ENCODE peak calls at places on chromosomes 2 and 18, in nine cellular contexts. D is bronchial epithelial cell, O is body of pancreas, C is fibroblast of mammary gland, Z is fibroblast of lung, B is upper lobe of left lung, W is AG09309, F is PC-3, T is uterus. N is an unnamed sample.

GRCh38 chr2:71889991-71890684 is 257.5 kb downstream of the CYP26B1 start:
- DNase-seq in W (peak), T (no peak), O (no peak), C (peak), D (peak), F (peak), Z (peak), B (no peak), N (peak)

GRCh38 chr2:46841621-46842020 is 74.0 kb downstream of the MCFD2 start:
- DNase-seq in F (no peak), O (no peak), B (no peak), W (no peak), D (no peak), C (no peak), T (no peak), Z (no peak), N (no peak)

GRCh38 chr18:40293311-40293710 is 1661.7 kb upstream of the PIK3C3 start:
- DNase-seq in F (peak), C (peak), W (no peak), B (no peak), O (no peak), Z (peak), T (no peak), D (peak), N (peak)

GRCh38 chr2:120641366-120641771 is 94.3 kb upstream of the GLI2 start:
- DNase-seq in T (no peak), B (no peak), O (no peak), W (no peak), C (no peak), F (no peak), D (no peak), Z (peak), N (peak)

GRCh38 chr2:72515696-72516095 is 310.1 kb downstream of the EXOC6B start:
- DNase-seq in C (peak), F (no peak), O (no peak), B (no peak), W (no peak), D (no peak), T (no peak), Z (no peak), N (no peak)

GRCh38 chr2:100008960-100009359 is 133.4 kb downstream of the AFF3 start:
- DNase-seq in C (peak), O (no peak), T (no peak), B (no peak), W (peak), F (no peak), D (peak), Z (peak), N (peak)

GRCh38 chr2:216023055-216023648 is 9.8 kb upstream of the MREG start:
- DNase-seq in F (peak), D (peak), O (peak), W (no peak), T (no peak), Z (peak), C (peak), B (no peak), N (peak)

GRCh38 chr2:30022444-30023071 is 101.2 kb upstream of the ALK start:
- DNase-seq in W (no peak), C (no peak), F (no peak), D (no peak), B (no peak), Z (no peak), O (no peak), T (no peak), N (no peak)

GRCh38 chr2:201947287-201947686 is 86.4 kb upstream of the FZD7 start:
- DNase-seq in Z (no peak), D (no peak), B (no peak), T (no peak), O (no peak), F (peak), W (no peak), C (no peak), N (no peak)

GRCh38 chr18:63253428-63254372 is 65.9 kb downstream of the BCL2 start:
- DNase-seq in F (no peak), B (no peak), Z (peak), D (peak), C (peak), O (no peak), W (peak), T (no peak), N (peak)

GRCh38 chr18:45565280-45565970 is 49.9 kb upstream of the SLC14A2 start:
- DNase-seq in C (no peak), T (no peak), O (no peak), F (no peak), W (no peak), D (peak), B (no peak), Z (no peak), N (no peak)

GRCh38 chr2:241508240-241508509 is 209 bp downstream of the STK25 start:
- DNase-seq in B (no peak), O (no peak), Z (no peak), T (no peak), D (no peak), F (no peak), C (no peak), W (no peak), N (no peak)

GRCh38 chr18:68676913-68677312 is 38.0 kb downstream of the TMX3 start:
- DNase-seq in O (no peak), T (no peak), Z (peak), B (no peak), C (peak), D (no peak), W (no peak), F (no peak), N (peak)

GRCh38 chr2:86274918-86275275 is 62.5 kb downstream of the REEP1 start:
- DNase-seq in D (no peak), Z (peak), W (no peak), T (no peak), C (peak), O (peak), B (no peak), F (no peak), N (no peak)

GRCh38 chr2:100625731-100626130 is 62.9 kb downstream of the PDCL3 start:
- DNase-seq in Z (no peak), D (no peak), W (no peak), F (no peak), O (no peak), C (peak), B (no peak), T (no peak), N (peak)

DNA sequence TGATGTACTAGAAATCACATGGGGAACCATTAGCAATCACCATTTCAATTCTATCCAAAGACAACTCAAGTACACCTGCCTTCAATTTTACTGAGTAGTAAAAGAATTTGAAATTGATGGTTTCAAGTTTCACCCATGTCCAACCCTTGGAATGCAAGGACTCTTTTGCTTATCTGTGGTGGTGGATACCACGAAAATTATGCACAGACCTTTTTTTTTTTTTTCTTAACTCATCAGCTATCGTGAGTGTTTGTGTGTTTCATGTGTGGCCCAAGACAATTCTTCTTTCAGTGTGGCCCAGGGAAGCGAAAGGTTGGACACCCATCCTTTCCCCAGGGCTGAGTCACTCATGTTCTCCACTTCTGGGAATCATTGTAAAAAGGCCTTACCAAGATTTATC is 23.1 kb downstream of the ID2 start:
- DNase-seq in T (no peak), D (no peak), W (no peak), O (no peak), F (no peak), C (no peak), Z (no peak), B (no peak), N (no peak)
- TF ChIP-seq CTCF in T (no peak), D (no peak), W (no peak), O (no peak), F (no peak), C (no peak), Z (no peak), B (no peak), N (no peak)

GRCh38 chr2:219243291-219243761 is 1.9 kb downstream of the GLB1L start:
- DNase-seq in D (no peak), Z (peak), T (no peak), W (no peak), C (peak), F (no peak), B (peak), O (no peak), N (peak)
- H3K4me3 ChIP-seq in D (no peak), Z (no peak), T (no peak), W (no peak), C (peak), F (no peak), B (no peak), O (no peak), N (no peak)

GRCh38 chr2:149036507-149037293 is 1.8 kb upstream of the LYPD6B start:
- DNase-seq in T (no peak), C (no peak), O (no peak), D (no peak), W (no peak), B (no peak), Z (no peak), F (no peak), N (no peak)

GRCh38 chr2:149040451-149040850 is 2.0 kb downstream of the LYPD6B start:
- DNase-seq in O (peak), B (no peak), C (peak), D (no peak), Z (no peak), T (no peak), F (peak), W (no peak), N (peak)

GRCh38 chr2:149038442-149039212 is at the start of gene LYPD6B:
- DNase-seq in T (no peak), F (peak), Z (no peak), C (no peak), O (peak), B (peak), D (no peak), W (no peak), N (no peak)

GRCh38 chr2:149039213-149039724 is 770 bp downstream of the LYPD6B start:
- DNase-seq in W (no peak), B (no peak), C (no peak), F (no peak), T (no peak), O (peak), Z (no peak), D (no peak), N (no peak)

DNA sequence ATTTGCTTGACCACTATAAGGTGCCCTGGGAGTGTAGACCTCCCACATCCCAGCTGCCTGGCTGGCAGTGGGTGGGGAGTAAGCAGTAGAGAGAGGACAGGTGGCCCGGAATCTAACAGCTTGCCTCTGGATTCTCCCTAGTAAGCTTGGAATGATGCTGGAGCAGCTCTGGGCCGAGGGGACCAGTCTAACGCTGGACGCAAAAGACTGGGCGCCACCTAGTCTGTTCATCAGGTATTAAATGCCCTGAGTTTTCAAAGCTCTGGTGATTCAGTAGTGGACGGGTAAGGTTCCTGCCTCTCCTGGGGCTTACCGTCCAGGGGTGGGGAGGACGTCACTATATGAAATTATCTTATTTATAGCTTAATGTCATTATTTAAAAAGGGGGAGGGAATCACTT is 648 bp upstream of the LYPD6B start:
- DNase-seq in T (no peak), F (peak), Z (no peak), B (no peak), D (peak), W (no peak), O (peak), C (no peak), N (no peak)
- TF ChIP-seq CTCF in T (no peak), F (peak), Z (no peak), B (no peak), D (peak), W (no peak), O (no peak), C (no peak), N (no peak)

GRCh38 chr2:110103060-110103961 is 12.3 kb downstream of the MALL start:
- DNase-seq in T (no peak), F (no peak), O (no peak), C (no peak), Z (no peak), W (no peak), B (peak), D (no peak), N (no peak)

GRCh38 chr2:110099471-110100225 is 16.0 kb downstream of the MALL start:
- DNase-seq in O (no peak), C (no peak), B (no peak), D (no peak), F (no peak), Z (no peak), W (no peak), T (no peak), N (no peak)

GRCh38 chr2:110104025-110104771 is 11.4 kb downstream of the MALL start:
- DNase-seq in C (no peak), F (peak), D (peak), O (no peak), W (no peak), B (no peak), Z (no peak), T (no peak), N (no peak)

GRCh38 chr2:110101280-110101844 is 14.3 kb downstream of the MALL start:
- DNase-seq in F (peak), B (peak), C (peak), W (peak), T (peak), Z (peak), D (peak), O (peak), N (peak)

DNA sequence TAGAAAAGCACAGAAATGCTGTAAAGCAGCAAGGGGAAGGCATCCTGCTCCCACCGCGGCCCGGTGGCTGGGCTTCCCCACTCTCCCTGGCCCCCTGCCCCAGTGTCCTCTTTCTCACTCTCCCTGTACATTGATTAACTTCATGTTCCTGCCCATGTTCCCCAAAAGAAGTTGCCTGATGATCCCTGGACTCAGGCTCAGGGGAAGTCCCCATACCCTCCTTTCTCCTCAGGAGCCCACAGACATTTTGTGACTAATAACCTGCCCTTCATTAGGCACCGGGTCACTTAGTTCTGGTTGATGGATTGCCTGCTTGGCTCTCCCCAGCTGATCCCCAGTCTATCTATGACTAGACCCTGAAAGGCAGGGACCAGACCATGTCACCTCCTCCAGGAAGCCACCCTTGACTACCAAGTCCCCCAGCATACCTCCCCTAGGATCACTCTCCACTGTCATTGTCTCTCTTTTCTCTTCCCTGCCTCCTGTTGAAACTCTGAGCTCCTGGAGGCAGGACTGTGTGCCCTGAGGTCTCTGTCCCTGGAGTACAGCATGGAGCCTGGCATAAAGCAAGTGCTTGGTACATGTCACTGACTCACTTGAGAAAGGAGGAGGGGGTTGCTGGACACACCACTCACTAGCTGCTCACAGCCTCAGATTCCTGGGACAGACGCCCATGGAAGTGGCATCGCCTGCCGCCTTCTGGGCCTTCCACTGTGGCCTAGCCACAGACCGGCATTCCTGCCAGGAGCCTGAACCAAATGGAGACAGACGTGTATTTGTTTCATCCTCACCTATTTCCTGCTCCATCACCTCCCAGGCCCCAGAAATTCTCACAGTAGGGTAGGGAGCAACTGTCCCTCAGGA is 13.5 kb downstream of the MALL start:
- DNase-seq in C (peak), W (no peak), Z (no peak), O (peak), D (peak), B (peak), T (no peak), F (peak), N (no peak)
- H3K4me3 ChIP-seq in C (no peak), W (no peak), Z (peak), O (no peak), D (no peak), B (no peak), T (no peak), F (peak), N (no peak)

GRCh38 chr18:10453261-10453884 is 1.1 kb upstream of the APCDD1 start:
- DNase-seq in W (no peak), F (no peak), D (no peak), C (peak), Z (no peak), B (no peak), O (no peak), T (peak), N (peak)

GRCh38 chr18:10455726-10456453 is 1.5 kb downstream of the APCDD1 start:
- DNase-seq in D (no peak), B (no peak), C (no peak), W (no peak), O (no peak), Z (no peak), F (no peak), T (no peak), N (no peak)

GRCh38 chr18:10456718-10457499 is 2.5 kb downstream of the APCDD1 start:
- DNase-seq in F (no peak), B (no peak), Z (no peak), C (no peak), T (no peak), D (no peak), O (no peak), W (no peak), N (no peak)

GRCh38 chr18:10453885-10454772 is at the start of gene APCDD1:
- DNase-seq in B (peak), F (no peak), D (no peak), Z (peak), O (peak), T (peak), W (no peak), C (no peak), N (no peak)

GRCh38 chr18:10454800-10455550 is 540 bp downstream of the APCDD1 start:
- DNase-seq in B (peak), O (peak), Z (peak), D (no peak), T (peak), F (no peak), C (peak), W (no peak), N (peak)
- TF ChIP-seq CTCF in B (no peak), O (no peak), Z (no peak), D (no peak), T (no peak), F (no peak), C (no peak), W (no peak), N (no peak)

N was measured in cardiac fibroblast.